ENCODE peak calls at places on chromosomes 13 and 19, in nine cellular contexts. C, Y, R, K, Q, B, A, S and O are unnamed samples.

GRCh38 chr13:80399340-80400163 is 58.6 kb upstream of the SPRY2 start:
- DNase-seq in S (peak; percentile 73), K (no peak), C (no peak), Y (no peak), Q (no peak), A (no peak), R (no peak), B (no peak), O (no peak)

GRCh38 chr13:30710442-30710841 is 24.9 kb upstream of the ALOX5AP start:
- DNase-seq in R (no peak), B (no peak), Q (no peak), Y (no peak), K (no peak), A (no peak), C (no peak), S (no peak), O (no peak)

GRCh38 chr19:45939792-45940514 is 25.4 kb upstream of the NANOS2 start:
- DNase-seq in Y (peak; percentile 44), C (no peak), Q (no peak), A (no peak), R (no peak), B (no peak), S (peak; percentile 50), K (no peak), O (no peak)

GRCh38 chr13:48532146-48532472 is 771 bp downstream of the RCBTB2 start:
- DNase-seq in B (peak; percentile 94), A (no peak), C (no peak), K (no peak), Y (no peak), R (no peak), Q (peak; percentile 52), S (no peak), O (no peak)

GRCh38 chr13:91228083-91228482 is 119.4 kb upstream of the MIR17HG start:
- DNase-seq in S (no peak), C (no peak), K (no peak), B (no peak), Y (no peak), Q (no peak), A (no peak), R (no peak), O (no peak)

GRCh38 chr19:48554385-48555091 is 2.6 kb downstream of the SULT2B1 start:
- DNase-seq in B (no peak), Q (no peak), K (no peak), A (no peak), S (peak; percentile 78), R (no peak), C (no peak), Y (no peak), O (no peak)

GRCh38 chr13:45691251-45691650 is 10.9 kb upstream of the CBY2 start:
- DNase-seq in Y (no peak), A (no peak), R (no peak), K (no peak), C (no peak), B (peak; percentile 72), Q (no peak), S (no peak), O (no peak)

GRCh38 chr13:57629821-57630235 is 1.7 kb upstream of the PCDH17 start:
- DNase-seq in B (peak; percentile 96), K (peak; percentile 82), Q (peak; percentile 42), S (no peak), C (peak; percentile 58), R (peak; percentile 58), Y (peak; percentile 84), A (no peak), O (no peak)

GRCh38 chr19:48363500-48363809 is 285 bp downstream of the TMEM143 start:
- DNase-seq in B (no peak), R (no peak), S (no peak), C (peak; percentile 87), A (no peak), Q (no peak), Y (no peak), K (no peak), O (peak; percentile 88)

GRCh38 chr19:3132971-3133792 is 2.7 kb upstream of the GNA15 start:
- DNase-seq in S (peak; percentile 92), Y (no peak), B (no peak), R (peak; percentile 46), Q (peak; percentile 21), K (no peak), A (no peak), C (no peak), O (no peak)

GRCh38 chr19:38361633-38362075 is 12.7 kb upstream of the PSMD8 start:
- DNase-seq in A (peak; percentile 27), Y (peak; percentile 89), Q (peak; percentile 57), B (peak; percentile 93), S (peak; percentile 51), K (peak; percentile 87), C (peak; percentile 61), R (peak; percentile 83), O (no peak)

DNA sequence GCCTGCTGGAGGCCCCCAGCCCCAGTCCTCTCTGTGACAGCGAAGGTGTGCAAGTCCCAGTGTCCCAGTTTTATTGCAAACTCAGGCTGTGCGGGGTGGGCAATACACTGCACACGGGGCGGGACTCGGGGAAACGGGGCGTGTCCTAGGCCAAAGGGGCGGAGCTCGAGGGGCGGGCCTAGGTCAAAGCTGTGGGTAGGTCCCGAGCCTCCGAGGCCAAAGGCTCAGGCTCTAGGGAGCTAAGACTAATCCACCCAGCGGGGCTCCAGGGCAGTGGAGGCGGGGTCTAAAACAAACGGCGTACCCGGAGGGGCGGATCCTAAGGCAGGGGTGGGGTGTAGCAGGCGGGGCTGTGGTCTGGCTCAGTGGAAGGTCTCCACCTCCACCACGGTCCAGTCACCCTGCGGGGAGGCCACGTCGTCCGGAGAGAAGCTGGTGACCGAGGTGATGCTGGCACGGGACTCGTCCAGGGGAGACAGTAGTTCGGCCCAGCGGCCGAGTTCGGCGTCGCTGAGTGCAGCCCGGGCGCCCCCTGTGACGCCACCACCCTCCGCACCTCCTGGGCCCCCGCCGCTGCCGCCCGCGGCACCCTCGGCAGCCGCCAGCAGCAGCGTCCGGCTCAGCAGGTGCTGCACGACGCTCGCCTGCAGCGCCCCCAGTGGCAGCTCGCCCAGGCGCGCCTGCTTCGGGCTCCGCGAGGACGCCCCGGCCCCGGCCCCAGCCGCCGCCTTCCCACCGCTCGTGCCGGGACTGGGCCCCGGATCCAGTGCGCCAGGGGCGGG is 5.3 kb downstream of the PRR36 start:
- DNase-seq in A (no peak), Q (peak; percentile 44), K (no peak), C (peak; percentile 89), B (no peak), R (peak; percentile 86), S (peak; percentile 96), Y (peak; percentile 96), O (no peak)
- TF ChIP-seq POLR2A in A (no peak), Q (no peak), K (no peak), C (no peak), B (no peak), R (no peak), S (peak; percentile 50), Y (no peak), O (no peak)

GRCh38 chr13:94050039-94050438 is 429.4 kb downstream of the DCT start:
- DNase-seq in S (no peak), B (no peak), C (no peak), Y (no peak), R (no peak), Q (no peak), K (no peak), A (no peak), O (no peak)

GRCh38 chr13:94056362-94056990 is 423.0 kb downstream of the DCT start:
- DNase-seq in R (no peak), S (no peak), B (no peak), A (no peak), C (no peak), K (no peak), Y (no peak), Q (peak; percentile 16), O (no peak)

GRCh38 chr13:94054159-94054558 is 425.3 kb downstream of the DCT start:
- DNase-seq in S (no peak), Y (peak; percentile 49), R (no peak), B (no peak), C (no peak), Q (no peak), K (no peak), A (no peak), O (no peak)

GRCh38 chr13:94050686-94051085 is 428.8 kb downstream of the DCT start:
- DNase-seq in B (no peak), S (no peak), Y (no peak), Q (no peak), A (no peak), R (no peak), C (no peak), K (no peak), O (no peak)
- H3K4me3 ChIP-seq in B (no peak overlapping the region), S (no peak overlapping the region), Y (no peak overlapping the region), Q (no peak overlapping the region), A (no peak overlapping the region), R (no peak overlapping the region), C (no peak overlapping the region), K (no peak overlapping the region), O (no peak overlapping the region)

GRCh38 chr19:18438331-18439024 is 545 bp upstream of the ISYNA1 start:
- DNase-seq in B (no peak), R (no peak), Y (peak; percentile 84), Q (no peak), K (no peak), S (no peak), A (no peak), C (peak; percentile 88), O (no peak)

GRCh38 chr19:18437481-18438330 is at the start of gene ISYNA1:
- DNase-seq in B (no peak), R (no peak), A (no peak), Y (peak; percentile 91), S (no peak), K (no peak), C (peak; percentile 86), Q (peak; percentile 20), O (no peak)

GRCh38 chr19:18440421-18440877 is 2.5 kb upstream of the ISYNA1 start:
- DNase-seq in A (no peak), S (peak; percentile 60), Q (no peak), R (no peak), C (peak; percentile 60), K (no peak), Y (peak; percentile 79), B (no peak), O (no peak)

GRCh38 chr19:18439910-18440237 is 1.9 kb upstream of the ISYNA1 start:
- DNase-seq in R (no peak), A (no peak), S (no peak), K (no peak), C (no peak), Q (no peak), Y (no peak), B (no peak), O (no peak)

GRCh38 chr19:18439025-18439909 is 1.3 kb upstream of the ISYNA1 start:
- DNase-seq in C (peak; percentile 64), Q (peak; percentile 77), B (no peak), S (no peak), K (no peak), R (no peak), Y (peak; percentile 64), A (no peak), O (no peak)
- TF ChIP-seq POLR2A in C (no peak), Q (no peak), B (no peak), S (no peak), K (no peak), R (no peak), Y (no peak), A (no peak), O (no peak)

DNA sequence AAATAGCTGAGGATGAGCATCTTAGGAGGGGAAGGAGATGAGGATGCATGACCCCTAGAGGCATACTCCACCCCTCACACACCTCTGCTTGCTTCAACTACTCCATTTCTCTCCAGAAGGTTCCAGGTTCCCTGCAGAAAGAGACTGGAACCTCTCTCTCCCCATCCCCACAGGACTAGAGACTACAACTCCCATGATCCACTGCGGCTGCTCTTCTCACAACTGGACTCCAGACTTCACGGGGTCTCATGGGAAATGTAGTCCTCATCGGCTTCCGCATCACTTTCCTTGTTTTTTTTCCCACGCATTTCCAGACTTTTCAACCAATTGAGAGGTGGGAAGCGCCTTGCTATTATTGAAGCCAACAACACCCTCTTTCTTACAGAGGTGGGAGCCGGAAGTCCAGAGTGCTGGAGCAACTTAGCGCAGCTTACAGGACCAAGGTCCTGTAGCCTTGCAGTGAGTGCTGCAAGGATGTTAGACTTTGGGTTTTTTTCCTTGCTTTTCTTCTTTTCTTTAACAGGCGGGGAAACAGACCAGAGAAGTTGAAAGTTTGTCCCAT is 13.9 kb upstream of the CACNG6 start:
- DNase-seq in R (no peak), C (peak; percentile 40), S (peak; percentile 76), K (no peak), A (no peak), B (no peak), Q (peak; percentile 78), Y (no peak), O (no peak)
- H3K4me3 ChIP-seq in R (peak overlapping the region; percentile 38), C (no peak overlapping the region), S (no peak overlapping the region), K (peak overlapping the region; percentile 37), A (no peak overlapping the region), B (peak overlapping the region; percentile 35), Q (peak overlapping the region; percentile 55), Y (peak overlapping the region; percentile 63), O (peak overlapping the region; percentile 11)